ENCODE peak calls at places on chromosomes 11 and 22, in four cellular contexts. B, S, M and K are unnamed samples.
A peak's percentile ranks its signal among the peaks of the same experiment; 100 is the strongest.

GRCh38 chr11:521179-521688 is 14.1 kb downstream of the HRAS start:
- DNase-seq in B (no peak), S (no peak), M (no peak), K (no peak)

GRCh38 chr11:122234257-122234656 is 118.2 kb upstream of the BLID start:
- DNase-seq in B (no peak), S (no peak), M (no peak), K (no peak)

GRCh38 chr11:859394-860131 is 16.9 kb downstream of the TSPAN4 start:
- DNase-seq in B (peak; percentile 92), S (peak; percentile 86), M (peak; percentile 83), K (peak; percentile 47)

GRCh38 chr11:116731097-116731761 is 41.6 kb downstream of the BUD13 start:
- DNase-seq in B (no peak), S (no peak), M (no peak), K (no peak)

GRCh38 chr22:32202161-32202538 is 2.7 kb downstream of the RFPL2 start:
- DNase-seq in B (no peak), S (no peak), M (no peak), K (no peak)

GRCh38 chr22:37184380-37184755 is 3.7 kb downstream of the C1QTNF6 start:
- DNase-seq in B (no peak), S (no peak), M (no peak), K (no peak)

GRCh38 chr11:12461516-12461915 is 84.1 kb downstream of the PARVA start:
- DNase-seq in B (peak; percentile 34), S (no peak), M (no peak), K (no peak)

GRCh38 chr11:3198815-3199214 is 19.8 kb downstream of the MRGPRG start:
- DNase-seq in B (no peak), S (no peak), M (no peak), K (no peak)

GRCh38 chr11:34192481-34193401 is 87.3 kb downstream of the NAT10 start:
- DNase-seq in B (peak; percentile 88), S (peak; percentile 80), M (peak; percentile 36), K (peak; percentile 89)

GRCh38 chr11:14075118-14075601 is 112.6 kb downstream of the SPON1 start:
- DNase-seq in B (no peak), S (no peak), M (no peak), K (peak; percentile 4)

GRCh38 chr11:10488121-10488580 is 33.1 kb downstream of the AMPD3 start:
- DNase-seq in B (no peak), S (no peak), M (peak; percentile 56), K (no peak)

DNA sequence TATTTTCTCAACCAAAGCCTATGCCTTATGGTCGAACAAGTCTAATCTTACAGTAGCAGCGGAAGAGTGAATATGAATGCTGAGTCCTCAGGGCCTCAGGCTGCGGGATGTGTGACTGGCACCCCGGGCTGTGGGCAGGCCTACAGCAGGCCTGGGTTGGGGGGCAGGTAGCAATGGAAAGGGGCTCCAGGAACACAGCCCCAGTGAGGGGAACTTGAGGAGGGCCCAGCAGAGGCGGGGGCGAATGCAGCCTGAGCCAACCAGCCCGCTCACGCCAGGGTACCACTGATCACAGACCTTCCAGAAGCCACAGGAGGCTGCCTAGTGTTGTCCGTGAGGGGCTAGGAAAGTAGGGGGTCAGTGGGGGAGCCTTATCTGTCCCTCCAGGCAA is 11.3 kb upstream of the CD5 start:
- DNase-seq in B (no peak), S (peak; percentile 6), M (no peak), K (no peak)
- H3K4me3 ChIP-seq in B (no peak overlapping the region), S (no peak overlapping the region), M (no peak overlapping the region), K (no peak overlapping the region)

DNA sequence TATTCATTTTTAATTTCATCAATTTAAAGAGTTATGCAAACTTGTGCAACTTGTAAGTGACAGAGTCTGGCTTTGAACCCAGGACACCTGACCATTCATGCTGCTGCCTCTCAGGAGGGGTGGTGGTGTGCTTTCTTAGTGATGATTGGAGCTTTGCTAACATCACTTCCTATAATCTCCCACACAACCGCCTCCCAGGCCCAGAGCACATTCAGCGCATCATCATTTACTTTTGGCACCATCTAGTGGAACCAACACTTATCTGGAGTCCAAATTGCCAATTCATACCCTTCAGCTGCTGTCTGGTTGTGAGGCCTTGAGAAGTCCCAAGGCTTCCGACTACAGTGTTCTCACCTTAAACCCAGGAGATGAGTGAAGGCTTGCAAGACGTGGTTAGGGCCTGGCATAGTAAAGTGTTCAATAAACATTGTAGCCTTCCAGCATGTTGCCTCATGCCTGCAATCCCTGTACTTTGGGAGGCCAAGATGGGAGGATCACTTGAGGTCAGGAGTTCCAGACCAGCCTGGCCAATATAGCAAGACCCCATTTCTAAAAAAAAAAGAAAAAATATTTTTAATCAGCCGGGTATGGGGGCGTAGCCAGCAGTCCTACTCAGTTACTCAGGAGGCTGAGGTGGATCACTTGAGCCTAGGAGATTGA is 1.1 kb upstream of the TTLL1 start:
- DNase-seq in B (peak; percentile 93), S (peak; percentile 36), M (peak; percentile 60), K (peak; percentile 73)
- TF ChIP-seq CTCF in B (peak; percentile 68), S (peak; percentile 41), M (no peak), K (peak; percentile 48)

GRCh38 chr11:81870815-81871214 is 862.8 kb downstream of the FAM181B start:
- DNase-seq in B (no peak), S (no peak), M (no peak), K (no peak)

GRCh38 chr11:81869337-81870065 is 864.2 kb downstream of the FAM181B start:
- DNase-seq in B (no peak), S (no peak), M (peak; percentile 30), K (peak; percentile 79)

GRCh38 chr11:81874627-81875026 is 859.0 kb downstream of the FAM181B start:
- DNase-seq in B (peak; percentile 14), S (no peak), M (no peak), K (no peak)

GRCh38 chr11:81870066-81870412 is 863.6 kb downstream of the FAM181B start:
- DNase-seq in B (no peak), S (no peak), M (no peak), K (no peak)
- H3K4me3 ChIP-seq in B (no peak overlapping the region), S (no peak overlapping the region), M (no peak overlapping the region), K (no peak overlapping the region)

DNA sequence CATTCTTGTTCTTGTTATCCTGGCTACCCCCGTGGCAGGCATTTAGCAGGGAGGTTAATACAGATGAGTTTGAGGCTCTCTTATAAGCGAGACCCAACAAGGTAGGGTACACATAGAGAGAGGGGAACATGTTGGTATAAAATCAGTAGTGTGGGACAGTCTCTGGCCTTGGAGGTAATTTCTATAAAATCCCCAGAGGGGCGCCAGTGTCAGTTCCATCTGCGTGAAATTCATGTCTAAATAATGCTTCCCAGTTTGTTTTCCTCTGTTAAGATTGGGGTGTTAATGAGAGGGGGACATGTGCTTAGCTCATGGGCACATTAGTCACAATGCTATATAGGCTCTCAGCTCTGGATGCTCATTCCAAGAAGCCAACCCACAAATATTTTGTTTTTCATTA is 150.7 kb downstream of the MYO18B start:
- DNase-seq in B (no peak), S (no peak), M (no peak), K (no peak)
- TF ChIP-seq CTCF in B (peak; percentile 25), S (no peak), M (no peak), K (no peak)

DNA sequence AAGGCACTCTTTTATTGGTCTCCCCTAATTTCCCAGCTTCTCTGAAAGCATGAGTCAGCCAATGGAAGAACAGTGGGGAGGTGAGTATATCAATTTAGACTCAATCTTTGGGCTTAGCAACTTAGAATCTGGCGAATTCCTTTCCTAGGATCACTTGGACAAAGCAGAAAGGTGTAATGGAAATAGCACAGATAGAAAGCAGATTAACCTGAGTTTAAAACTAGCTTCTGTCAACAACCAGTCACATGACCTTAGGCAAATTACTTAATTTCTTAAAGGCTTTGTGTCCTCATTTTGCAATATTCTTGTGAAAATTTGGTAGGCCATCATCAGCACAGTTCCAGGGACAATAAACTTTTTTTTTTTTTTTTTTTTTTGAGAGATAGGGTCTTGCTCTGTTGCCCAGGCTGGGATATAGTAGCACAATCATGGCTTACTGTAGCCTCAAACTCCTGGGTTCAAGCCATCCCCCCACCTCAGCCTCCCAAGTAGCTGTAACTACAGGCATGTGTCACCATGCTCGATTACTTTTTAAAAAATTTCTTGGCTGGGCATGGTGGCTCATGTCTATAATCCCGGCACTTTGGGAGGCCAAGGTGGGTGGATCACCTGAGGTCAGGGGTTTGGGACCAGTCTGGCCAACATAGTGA is 40.8 kb upstream of the PCF11 start:
- DNase-seq in B (no peak), S (no peak), M (no peak), K (no peak)
- H3K4me3 ChIP-seq in B (no peak overlapping the region), S (no peak overlapping the region), M (no peak overlapping the region), K (no peak overlapping the region)

DNA sequence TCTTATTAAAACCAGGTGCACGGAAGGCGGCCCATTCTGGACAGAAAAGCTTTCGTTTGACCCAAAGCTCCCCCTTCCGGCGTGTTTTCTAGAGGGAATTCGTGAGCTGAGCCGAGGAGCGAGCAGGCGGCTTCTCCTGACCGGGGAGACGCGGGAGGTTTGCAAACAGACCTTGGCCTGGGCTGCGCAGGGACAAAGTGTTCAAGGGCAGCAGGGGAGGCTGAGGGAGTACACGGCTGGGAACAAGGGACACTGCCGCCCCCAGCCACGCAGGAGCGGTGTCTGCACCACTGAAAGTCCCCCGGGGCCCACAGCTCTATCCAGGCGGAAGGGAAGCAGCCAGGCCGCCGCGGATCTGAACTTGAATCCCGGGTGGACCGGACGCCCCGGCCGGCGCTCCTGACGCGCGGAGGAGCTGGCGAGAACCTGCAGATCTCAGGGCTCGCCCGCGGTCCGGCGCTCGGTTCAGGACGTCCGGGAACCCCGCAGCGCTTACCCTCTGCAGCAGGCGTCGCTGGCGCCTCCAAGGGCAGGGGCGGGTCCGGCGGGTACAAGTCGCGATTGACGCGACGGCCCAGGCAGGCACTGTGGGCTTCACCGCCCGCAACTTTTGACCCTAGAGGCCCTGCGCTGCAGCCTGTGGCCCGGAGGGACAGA is 101.9 kb downstream of the WT1 start:
- DNase-seq in B (peak; percentile 82), S (peak; percentile 80), M (peak; percentile 77), K (peak; percentile 40)
- TF ChIP-seq CTCF in B (peak; percentile 67), S (peak; percentile 33), M (no peak), K (peak; percentile 60)

GRCh38 chr11:66291303-66291705 is 390 bp upstream of the TMEM151A start:
- DNase-seq in B (no peak), S (no peak), M (no peak), K (no peak)

GRCh38 chr11:66291706-66292542 is at the start of gene TMEM151A:
- DNase-seq in B (no peak), S (no peak), M (no peak), K (no peak)

GRCh38 chr11:66293352-66293751 is 1.7 kb downstream of the TMEM151A start:
- DNase-seq in B (no peak), S (no peak), M (no peak), K (no peak)

GRCh38 chr11:66293777-66294625 is 2.3 kb downstream of the TMEM151A start:
- DNase-seq in B (no peak), S (no peak), M (no peak), K (no peak)

DNA sequence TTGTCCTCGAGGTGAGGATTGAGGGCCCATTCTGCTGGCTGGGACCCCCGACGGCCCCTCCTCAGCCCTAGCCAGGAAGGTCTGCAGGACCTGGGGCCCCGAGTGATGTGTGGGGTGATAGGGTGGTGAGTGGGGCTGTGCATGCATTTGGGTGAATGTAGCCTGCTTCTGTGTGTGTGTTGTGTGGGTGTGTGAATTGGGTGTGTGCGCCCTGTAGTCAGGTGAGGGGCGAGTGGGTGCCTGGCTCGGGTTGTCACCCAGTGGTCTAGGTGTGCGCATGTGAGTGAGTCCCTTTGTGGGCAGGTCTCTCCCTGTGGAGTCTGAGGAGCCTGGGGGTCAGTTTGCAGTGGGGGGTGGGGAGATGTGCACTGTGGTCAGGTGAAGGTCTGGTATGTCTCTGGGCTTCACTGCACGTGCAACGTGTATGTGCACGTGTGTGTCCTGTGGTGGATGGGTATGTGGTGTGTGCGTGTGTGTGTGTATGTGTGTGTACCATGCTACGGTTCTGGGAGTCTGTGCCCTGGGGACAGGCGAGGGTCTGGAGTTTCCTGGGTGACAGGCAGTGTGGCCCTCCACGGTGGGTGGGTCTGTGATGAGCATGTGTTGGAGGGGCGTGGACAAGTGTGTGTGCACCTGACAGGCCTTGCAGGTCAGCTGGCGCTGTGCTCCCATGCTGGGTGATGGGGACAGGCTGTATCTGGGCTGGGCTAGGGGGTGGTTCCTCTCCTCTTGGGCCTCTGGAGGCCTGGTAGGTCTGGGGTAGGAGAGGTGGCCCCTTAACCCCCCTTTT is 1.0 kb downstream of the TMEM151A start:
- DNase-seq in B (no peak), S (no peak), M (no peak), K (no peak)
- H3K4me3 ChIP-seq in B (peak overlapping the region; percentile 57), S (no peak overlapping the region), M (no peak overlapping the region), K (no peak overlapping the region)